ENCODE peak calls at places on chromosomes 3 and 15, in seven cellular contexts. D is activated CD4-positive, alpha-beta T cell treated with anti-CD3 and anti-CD28 coated beads for 24 hours; J is RWPE2; M is uterus; U is ascending aorta; Q is GM10248; R is EL. S is an unnamed sample.

GRCh38 chr3:102053375-102053989 is 204.2 kb downstream of the NFKBIZ start:
- DNase-seq in U (no peak), D (no peak), R (peak; percentile 55), J (no peak), Q (no peak), M (no peak), S (no peak)

GRCh38 chr15:62958528-62958927 is 84.0 kb upstream of the TPM1 start:
- DNase-seq in R (no peak), J (no peak), D (no peak), Q (no peak), U (no peak), M (no peak), S (no peak)

GRCh38 chr3:118742760-118743159 is 291.9 kb downstream of the IGSF11 start:
- DNase-seq in M (no peak), U (no peak), D (no peak), R (no peak), Q (no peak), J (no peak), S (no peak)

GRCh38 chr3:101383656-101384055 is 63.3 kb upstream of the IMPG2 start:
- DNase-seq in Q (no peak), D (no peak), U (no peak), M (no peak), R (no peak), J (no peak), S (no peak)

GRCh38 chr15:37885651-37886050 is 48.8 kb upstream of the TMCO5A start:
- DNase-seq in J (no peak), D (no peak), M (no peak), R (no peak), U (no peak), Q (no peak), S (no peak)

GRCh38 chr3:142495103-142495502 is 47.3 kb upstream of the XRN1 start:
- DNase-seq in M (no peak), D (no peak), R (no peak), J (no peak), Q (no peak), U (no peak), S (no peak)

GRCh38 chr3:17192995-17193394 is 308.2 kb downstream of the PLCL2 start:
- DNase-seq in J (no peak), U (no peak), R (no peak), M (no peak), D (no peak), Q (no peak), S (no peak)

GRCh38 chr3:183515968-183516851 is 39.3 kb downstream of the KLHL6 start:
- DNase-seq in M (no peak), Q (peak; percentile 59), U (no peak), D (no peak), R (no peak), J (no peak), S (no peak)

GRCh38 chr15:74272812-74273211 is 36.7 kb downstream of the CCDC33 start:
- DNase-seq in J (no peak), M (no peak), Q (no peak), D (no peak), U (no peak), R (no peak), S (no peak)

GRCh38 chr3:46860381-46861292 is 2.6 kb downstream of the MYL3 start:
- DNase-seq in U (no peak), M (peak; percentile 13), R (peak; percentile 19), Q (no peak), J (peak; percentile 58), D (no peak), S (no peak)

GRCh38 chr3:23094890-23095462 is 108.2 kb upstream of the UBE2E2 start:
- DNase-seq in D (no peak), Q (no peak), R (peak; percentile 45), J (no peak), U (no peak), M (no peak), S (no peak)

GRCh38 chr15:66923438-66923881 is 141.9 kb upstream of the SMAD3 start:
- DNase-seq in J (no peak), M (no peak), Q (no peak), U (no peak), R (peak; percentile 31), D (peak; percentile 37), S (no peak)

GRCh38 chr15:89495638-89496145 is 691 bp downstream of the RHCG start:
- DNase-seq in D (no peak), R (no peak), Q (no peak), U (no peak), J (peak; percentile 57), M (no peak), S (no peak)

GRCh38 chr15:62873203-62873602 is 169.3 kb upstream of the TPM1 start:
- DNase-seq in R (peak; percentile 53), J (no peak), Q (no peak), D (no peak), M (no peak), U (no peak), S (no peak)

GRCh38 chr15:63089260-63090043 is 32.2 kb upstream of the LACTB start:
- DNase-seq in U (no peak), D (no peak), R (peak; percentile 96), Q (no peak), J (no peak), M (peak; percentile 82), S (no peak)

GRCh38 chr15:53811530-53811929 is 52.1 kb upstream of the WDR72 start:
- DNase-seq in R (no peak), M (no peak), Q (no peak), D (no peak), U (no peak), J (no peak), S (no peak)

GRCh38 chr15:44729394-44729913 is 6.9 kb upstream of the TRIM69 start:
- DNase-seq in R (no peak), Q (no peak), U (no peak), D (no peak), J (no peak), M (peak; percentile 43), S (peak; percentile 6)

GRCh38 chr3:77825045-77825827 is 785.3 kb downstream of the ROBO2 start:
- DNase-seq in M (no peak), Q (no peak), U (peak; percentile 14), R (peak; percentile 93), D (no peak), J (peak; percentile 96), S (no peak)

GRCh38 chr3:109023656-109024254 is 70.1 kb upstream of the GUCA1C start:
- DNase-seq in R (peak; percentile 41), J (no peak), Q (peak; percentile 29), D (peak; percentile 12), M (no peak), U (no peak), S (no peak)

GRCh38 chr15:100721758-100722550 is 119.6 kb downstream of the ASB7 start:
- DNase-seq in Q (peak; percentile 1), J (peak; percentile 97), M (peak; percentile 95), D (no peak), R (peak; percentile 97), U (peak; percentile 66), S (no peak)

GRCh38 chr15:59918994-59919951 is 84.8 kb upstream of the FOXB1 start:
- DNase-seq in U (no peak), M (no peak), J (no peak), R (peak; percentile 63), D (peak; percentile 27), Q (peak; percentile 65), S (no peak)

GRCh38 chr3:12886736-12887135 is 45.4 kb upstream of the RPL32 start:
- DNase-seq in D (no peak), J (no peak), Q (no peak), M (no peak), R (no peak), U (no peak), S (no peak)

GRCh38 chr3:82736696-82737277 is 975.3 kb upstream of the GBE1 start:
- DNase-seq in U (no peak), J (no peak), D (no peak), R (no peak), Q (no peak), M (no peak), S (no peak)

GRCh38 chr15:31275331-31276262 is 51.0 kb upstream of the KLF13 start:
- DNase-seq in R (no peak), M (peak; percentile 13), Q (no peak), J (peak; percentile 72), D (no peak), U (no peak), S (no peak)

GRCh38 chr15:101500865-101501551 is 11.5 kb upstream of the PCSK6 start:
- DNase-seq in R (no peak), U (no peak), M (no peak), D (no peak), Q (peak; percentile 5), J (no peak), S (no peak)

GRCh38 chr15:71800835-71801745 is 9.3 kb upstream of the NR2E3 start:
- DNase-seq in J (no peak), M (peak; percentile 36), R (peak; percentile 81), D (no peak), Q (peak; percentile 65), U (no peak), S (peak; percentile 18)

GRCh38 chr3:117587416-117587815 is 877.8 kb downstream of the TUSC7 start:
- DNase-seq in R (no peak), M (no peak), Q (no peak), J (no peak), U (no peak), D (no peak), S (peak; percentile 23)

GRCh38 chr15:63181658-63182057 is 7.7 kb upstream of the RAB8B start:
- DNase-seq in Q (no peak), J (no peak), M (no peak), D (no peak), U (no peak), R (no peak), S (no peak)

GRCh38 chr3:62046326-62046725 is 327.0 kb downstream of the FEZF2 start:
- DNase-seq in Q (no peak), M (no peak), U (no peak), R (peak; percentile 18), D (no peak), J (no peak), S (no peak)

GRCh38 chr15:85667491-85668424 is 127.0 kb downstream of the KLHL25 start:
- DNase-seq in M (peak; percentile 80), R (peak; percentile 97), D (no peak), U (no peak), Q (peak; percentile 72), J (no peak), S (no peak)

GRCh38 chr3:177426151-177426904 is 229.0 kb upstream of the TBL1XR1 start:
- DNase-seq in R (no peak), D (no peak), U (no peak), Q (no peak), M (no peak), J (no peak), S (no peak)

GRCh38 chr15:52050416-52050815 is 31.4 kb downstream of the MAPK6 start:
- DNase-seq in J (no peak), U (no peak), M (no peak), D (no peak), Q (no peak), R (peak; percentile 72), S (no peak)